ENCODE peak calls at places on chromosomes 6 and 20, in four cellular contexts. V, U, P and C are unnamed samples.

GRCh38 chr6:49087372-49087771 is 375.7 kb downstream of the MMUT start:
- DNase-seq in V (no peak), U (no peak), P (no peak), C (no peak)

GRCh38 chr6:79861023-79861422 is 86.3 kb downstream of the ELOVL4 start:
- DNase-seq in V (no peak), U (no peak), P (no peak), C (no peak)

GRCh38 chr6:56595490-56596122 is 47.1 kb downstream of the DST start:
- DNase-seq in V (no peak), U (peak), P (peak), C (peak)

GRCh38 chr6:53417141-53417540 is 68.4 kb upstream of the ELOVL5 start:
- DNase-seq in V (no peak), U (no peak), P (no peak), C (no peak)

GRCh38 chr6:87172292-87172691 is 16.9 kb downstream of the ZNF292 start:
- DNase-seq in V (no peak), U (no peak), P (no peak), C (no peak)

GRCh38 chr6:90197854-90198496 is 98.7 kb downstream of the BACH2 start:
- DNase-seq in V (no peak), U (no peak), P (no peak), C (no peak)

GRCh38 chr6:70503813-70504465 is 62.8 kb upstream of the SDHAF4 start:
- DNase-seq in V (no peak), U (no peak), P (no peak), C (no peak)

GRCh38 chr6:16196260-16196914 is 42.0 kb upstream of the GMPR start:
- DNase-seq in V (no peak), U (no peak), P (no peak), C (no peak)

GRCh38 chr6:87697581-87698552 is 4.2 kb downstream of the AKIRIN2 start:
- DNase-seq in V (no peak), U (peak), P (no peak), C (no peak)

GRCh38 chr6:25088513-25088912 is 152.8 kb upstream of the RIPOR2 start:
- DNase-seq in V (no peak), U (no peak), P (no peak), C (no peak)

GRCh38 chr6:99613705-99614429 is 7.2 kb downstream of the PRDM13 start:
- DNase-seq in V (no peak), U (no peak), P (no peak), C (peak)

GRCh38 chr6:38567436-38567835 is 72.3 kb downstream of the BTBD9 start:
- DNase-seq in V (no peak), U (peak), P (no peak), C (no peak)

GRCh38 chr6:71468841-71469750 is 180.5 kb downstream of the OGFRL1 start:
- DNase-seq in V (no peak), U (no peak), P (no peak), C (no peak)

GRCh38 chr6:17417817-17418216 is 24.4 kb downstream of the CAP2 start:
- DNase-seq in V (no peak), U (no peak), P (no peak), C (no peak)

GRCh38 chr20:33826270-33826897 is 15.2 kb downstream of the CHMP4B start:
- DNase-seq in V (no peak), U (no peak), P (no peak), C (no peak)

GRCh38 chr6:23081701-23082100 is 512.3 kb downstream of the HDGFL1 start:
- DNase-seq in V (no peak), U (no peak), P (no peak), C (no peak)

GRCh38 chr20:57701651-57702050 is 8.2 kb downstream of the PMEPA1 start:
- DNase-seq in V (no peak), U (no peak), P (no peak), C (no peak)

GRCh38 chr6:39980839-39981580 is 46.7 kb upstream of the MOCS1 start:
- DNase-seq in V (no peak), U (peak), P (no peak), C (peak)

GRCh38 chr6:18990313-18990978 is 603.3 kb downstream of the RNF144B start:
- DNase-seq in V (no peak), U (peak), P (no peak), C (peak)

GRCh38 chr6:110831405-110831804 is 16.1 kb upstream of the CDK19 start:
- DNase-seq in V (no peak), U (no peak), P (no peak), C (no peak)

GRCh38 chr20:34111057-34111711 is 859 bp downstream of the EIF2S2 start:
- DNase-seq in V (no peak), U (no peak), P (no peak), C (peak)

GRCh38 chr6:74870403-74870802 is 335.4 kb downstream of the COL12A1 start:
- DNase-seq in V (no peak), U (no peak), P (no peak), C (no peak)

GRCh38 chr6:14349507-14349906 is 231.9 kb downstream of the CD83 start:
- DNase-seq in V (no peak), U (no peak), P (no peak), C (no peak)

GRCh38 chr20:48614593-48615274 is 213.1 kb downstream of the PREX1 start:
- DNase-seq in V (no peak), U (no peak), P (no peak), C (no peak)

GRCh38 chr6:12082368-12082767 is 70.3 kb downstream of the HIVEP1 start:
- DNase-seq in V (no peak), U (no peak), P (no peak), C (no peak)